ENCODE peak calls at places on chromosomes 4 and X, in five cellular contexts. One of them, this sample, is unnamed.

GRCh38 chr4:52799813-52800212 is 48.6 kb upstream of the ERVMER34-1 start:
- DNase-seq in tibial artery: no peak
- DNase-seq in PC-3: no peak
- DNase-seq in spleen: no peak
- DNase-seq in Panc1: no peak
- DNase-seq in this sample: no peak

GRCh38 chrX:8981742-8982141 is 52.2 kb downstream of the FAM9B start:
- DNase-seq in spleen: no peak
- DNase-seq in PC-3: no peak
- DNase-seq in Panc1: no peak
- DNase-seq in tibial artery: no peak
- DNase-seq in this sample: no peak

GRCh38 chrX:140343226-140343873 is 161.5 kb downstream of the SOX3 start:
- DNase-seq in PC-3: peak; percentile 37
- DNase-seq in Panc1: peak; percentile 41
- DNase-seq in spleen: no peak
- DNase-seq in tibial artery: no peak
- DNase-seq in this sample: no peak

GRCh38 chrX:121579016-121579760 is 531.8 kb downstream of the GLUD2 start:
- DNase-seq in Panc1: peak; percentile 1
- DNase-seq in PC-3: peak; percentile 57
- DNase-seq in spleen: no peak
- DNase-seq in tibial artery: no peak
- DNase-seq in this sample: no peak

GRCh38 chr4:184397516-184398163 is 76.7 kb downstream of the IRF2 start:
- DNase-seq in spleen: no peak
- DNase-seq in PC-3: no peak
- DNase-seq in tibial artery: no peak
- DNase-seq in Panc1: no peak
- DNase-seq in this sample: no peak

GRCh38 chrX:57528670-57529255 is 63.0 kb upstream of the ZXDB start:
- DNase-seq in Panc1: peak; percentile 2
- DNase-seq in spleen: no peak
- DNase-seq in PC-3: peak; percentile 56
- DNase-seq in tibial artery: no peak
- DNase-seq in this sample: no peak

GRCh38 chr4:80393246-80393969 is 57.9 kb downstream of the CFAP299 start:
- DNase-seq in Panc1: no peak
- DNase-seq in tibial artery: no peak
- DNase-seq in spleen: no peak
- DNase-seq in PC-3: peak; percentile 74
- DNase-seq in this sample: no peak

GRCh38 chr4:118682928-118683327 is 2.3 kb upstream of the METTL14 start:
- DNase-seq in tibial artery: no peak
- DNase-seq in Panc1: no peak
- DNase-seq in spleen: no peak
- DNase-seq in PC-3: peak; percentile 45
- DNase-seq in this sample: no peak

GRCh38 chr4:13528823-13529129 is 15.5 kb downstream of the NKX3-2 start:
- DNase-seq in Panc1: no peak
- DNase-seq in PC-3: no peak
- DNase-seq in spleen: no peak
- DNase-seq in tibial artery: no peak
- DNase-seq in this sample: no peak

GRCh38 chrX:112997991-112998390 is 157.4 kb upstream of the AMOT start:
- DNase-seq in tibial artery: no peak
- DNase-seq in spleen: no peak
- DNase-seq in PC-3: no peak
- DNase-seq in Panc1: no peak
- DNase-seq in this sample: no peak

GRCh38 chrX:142663330-142664095 is 362.2 kb upstream of the SPANXN4 start:
- DNase-seq in Panc1: no peak
- DNase-seq in spleen: no peak
- DNase-seq in PC-3: no peak
- DNase-seq in tibial artery: no peak
- DNase-seq in this sample: peak; percentile 70

GRCh38 chrX:12965390-12965940 is 9.4 kb upstream of the TMSB4X start:
- DNase-seq in tibial artery: no peak
- DNase-seq in spleen: no peak
- DNase-seq in Panc1: no peak
- DNase-seq in PC-3: no peak
- DNase-seq in this sample: no peak

GRCh38 chr4:143699331-143700059 is 980 bp downstream of the FREM3 start:
- DNase-seq in spleen: peak; percentile 63
- DNase-seq in tibial artery: no peak
- DNase-seq in Panc1: no peak
- DNase-seq in PC-3: no peak
- DNase-seq in this sample: no peak

GRCh38 chrX:86946569-86946968 is 571.0 kb upstream of the KLHL4 start:
- DNase-seq in tibial artery: no peak
- DNase-seq in PC-3: peak; percentile 43
- DNase-seq in spleen: no peak
- DNase-seq in Panc1: peak; percentile 7
- DNase-seq in this sample: no peak

GRCh38 chr4:57162499-57163019 is 52.4 kb upstream of the IGFBP7 start:
- DNase-seq in Panc1: no peak
- DNase-seq in tibial artery: no peak
- DNase-seq in spleen: no peak
- DNase-seq in PC-3: peak; percentile 29
- DNase-seq in this sample: no peak

GRCh38 chr4:123705419-123705818 is 308.8 kb downstream of the SPRY1 start:
- DNase-seq in tibial artery: no peak
- DNase-seq in spleen: no peak
- DNase-seq in PC-3: no peak
- DNase-seq in Panc1: no peak
- DNase-seq in this sample: no peak

GRCh38 chr4:184590196-184590595 is 59.1 kb downstream of the CASP3 start:
- DNase-seq in Panc1: no peak
- DNase-seq in tibial artery: no peak
- DNase-seq in PC-3: no peak
- DNase-seq in spleen: no peak
- DNase-seq in this sample: no peak

GRCh38 chr4:6474053-6474568 is 1.7 kb upstream of the PPP2R2C start:
- DNase-seq in spleen: peak; percentile 38
- DNase-seq in Panc1: no peak
- DNase-seq in tibial artery: no peak
- DNase-seq in PC-3: no peak
- DNase-seq in this sample: no peak

GRCh38 chr4:10203851-10204250 is 87.3 kb upstream of the WDR1 start:
- DNase-seq in tibial artery: no peak
- DNase-seq in PC-3: no peak
- DNase-seq in spleen: no peak
- DNase-seq in Panc1: no peak
- DNase-seq in this sample: no peak

GRCh38 chrX:50635811-50636365 is 165.3 kb upstream of the DGKK start:
- DNase-seq in spleen: no peak
- DNase-seq in tibial artery: no peak
- DNase-seq in PC-3: no peak
- DNase-seq in Panc1: no peak
- DNase-seq in this sample: no peak

GRCh38 chrX:18288716-18289115 is 65.8 kb downstream of the SCML2 start:
- DNase-seq in tibial artery: no peak
- DNase-seq in PC-3: no peak
- DNase-seq in spleen: no peak
- DNase-seq in Panc1: no peak
- DNase-seq in this sample: no peak

GRCh38 chr4:28444886-28445496 is 1584.3 kb downstream of the STIM2 start:
- DNase-seq in PC-3: peak; percentile 30
- DNase-seq in spleen: no peak
- DNase-seq in Panc1: no peak
- DNase-seq in tibial artery: no peak
- DNase-seq in this sample: no peak

GRCh38 chrX:13876652-13877051 is 59.8 kb upstream of the GPM6B start:
- DNase-seq in PC-3: peak; percentile 32
- DNase-seq in spleen: no peak
- DNase-seq in tibial artery: no peak
- DNase-seq in Panc1: no peak
- DNase-seq in this sample: no peak

GRCh38 chr4:169311643-169312365 is 41.0 kb upstream of the SH3RF1 start:
- DNase-seq in Panc1: no peak
- DNase-seq in tibial artery: no peak
- DNase-seq in spleen: no peak
- DNase-seq in PC-3: peak; percentile 53
- DNase-seq in this sample: no peak

GRCh38 chrX:16771483-16772398 is 14.5 kb upstream of the TXLNG start:
- DNase-seq in spleen: no peak
- DNase-seq in PC-3: peak; percentile 75
- DNase-seq in tibial artery: no peak
- DNase-seq in Panc1: peak; percentile 20
- DNase-seq in this sample: peak; percentile 78

GRCh38 chr4:81627617-81628016 is 155.9 kb upstream of the RASGEF1B start:
- DNase-seq in tibial artery: no peak
- DNase-seq in PC-3: no peak
- DNase-seq in spleen: no peak
- DNase-seq in Panc1: no peak
- DNase-seq in this sample: no peak

GRCh38 chr4:37909690-37910486 is 19.0 kb downstream of the TBC1D1 start:
- DNase-seq in spleen: no peak
- DNase-seq in Panc1: no peak
- DNase-seq in PC-3: no peak
- DNase-seq in tibial artery: no peak
- DNase-seq in this sample: no peak

GRCh38 chrX:53440631-53441517 is 6.7 kb upstream of the HSD17B10 start:
- DNase-seq in PC-3: peak; percentile 72
- DNase-seq in spleen: peak; percentile 82
- DNase-seq in Panc1: no peak
- DNase-seq in tibial artery: peak; percentile 86
- DNase-seq in this sample: peak; percentile 84

GRCh38 chr4:45280121-45280520 is 553.8 kb upstream of the GNPDA2 start:
- DNase-seq in PC-3: no peak
- DNase-seq in spleen: no peak
- DNase-seq in Panc1: no peak
- DNase-seq in tibial artery: no peak
- DNase-seq in this sample: no peak

GRCh38 chr4:138696771-138697170 is 318.8 kb upstream of the NOCT start:
- DNase-seq in spleen: no peak
- DNase-seq in tibial artery: no peak
- DNase-seq in PC-3: no peak
- DNase-seq in Panc1: no peak
- DNase-seq in this sample: no peak

GRCh38 chrX:110015027-110015426 is 12.1 kb downstream of the TMEM164 start:
- DNase-seq in spleen: no peak
- DNase-seq in tibial artery: no peak
- DNase-seq in PC-3: no peak
- DNase-seq in Panc1: no peak
- DNase-seq in this sample: no peak
- H3K4me1 ChIP-seq in spleen: no peaks in the 10 kb centered on the region
- H3K4me1 ChIP-seq in tibial artery: no peaks in the 10 kb centered on the region
- H3K4me1 ChIP-seq in PC-3: peaks cover 12% of the 10 kb centered on the region
- H3K4me1 ChIP-seq in Panc1: no peaks in the 10 kb centered on the region
- H3K4me1 ChIP-seq in this sample: no peaks in the 10 kb centered on the region

GRCh38 chr4:113633467-113633866 is 128.1 kb downstream of the CAMK2D start:
- DNase-seq in Panc1: no peak
- DNase-seq in tibial artery: no peak
- DNase-seq in spleen: no peak
- DNase-seq in PC-3: no peak
- DNase-seq in this sample: no peak

GRCh38 chr4:113623274-113623894 is 138.2 kb downstream of the CAMK2D start:
- DNase-seq in Panc1: no peak
- DNase-seq in PC-3: no peak
- DNase-seq in tibial artery: no peak
- DNase-seq in spleen: no peak
- DNase-seq in this sample: no peak

GRCh38 chr4:113625902-113626301 is 135.6 kb downstream of the CAMK2D start:
- DNase-seq in Panc1: no peak
- DNase-seq in PC-3: no peak
- DNase-seq in tibial artery: no peak
- DNase-seq in spleen: no peak
- DNase-seq in this sample: no peak

GRCh38 chr4:113627321-113627720 is 134.2 kb downstream of the CAMK2D start:
- DNase-seq in spleen: no peak
- DNase-seq in Panc1: no peak
- DNase-seq in tibial artery: no peak
- DNase-seq in PC-3: no peak
- DNase-seq in this sample: no peak

DNA sequence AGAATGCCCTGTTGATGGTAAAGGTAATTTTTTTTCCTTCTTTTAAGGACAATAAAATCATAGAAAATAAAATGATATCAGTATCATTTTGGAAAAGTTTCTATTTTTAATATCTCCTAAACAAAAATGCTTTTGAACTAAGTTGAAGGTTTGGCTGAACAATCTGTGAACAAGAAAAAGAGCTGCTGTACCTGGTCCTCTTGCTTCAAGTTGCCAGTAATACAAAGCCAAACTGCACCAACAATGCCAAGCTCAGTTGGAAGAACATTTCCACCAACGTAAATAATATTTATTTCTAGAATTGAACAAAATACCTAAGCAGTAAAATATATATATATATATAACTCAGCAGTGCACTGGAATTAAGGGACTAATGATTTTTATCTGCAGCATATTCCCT is 132.8 kb downstream of the CAMK2D start:
- DNase-seq in tibial artery: no peak
- DNase-seq in PC-3: no peak
- DNase-seq in Panc1: no peak
- DNase-seq in spleen: no peak
- DNase-seq in this sample: no peak
- H3K4me1 ChIP-seq in tibial artery: no peaks in the 10 kb centered on the region
- H3K4me1 ChIP-seq in PC-3: no peaks in the 10 kb centered on the region
- H3K4me1 ChIP-seq in Panc1: peaks cover 3% of the 10 kb centered on the region
- H3K4me1 ChIP-seq in spleen: no peaks in the 10 kb centered on the region
- H3K4me1 ChIP-seq in this sample: no peaks in the 10 kb centered on the region

DNA sequence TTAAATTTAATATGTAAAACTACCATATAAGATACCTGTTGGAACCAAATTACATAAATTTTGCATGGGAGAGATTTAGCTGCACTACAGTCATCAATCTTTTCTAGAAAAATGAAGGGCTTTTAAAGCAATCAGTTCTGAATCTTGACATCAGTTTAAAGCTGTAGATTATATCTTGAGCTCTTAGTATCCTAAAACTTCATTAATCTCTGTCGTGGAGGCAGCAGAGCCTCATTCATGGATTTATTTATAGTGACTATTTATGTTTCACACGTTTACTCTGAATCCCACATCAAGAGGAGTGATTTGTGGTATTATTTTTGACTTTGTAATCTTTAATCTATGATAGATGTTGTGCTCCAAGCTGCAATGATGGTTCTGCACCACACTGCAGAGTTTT is 175.9 kb downstream of the PDGFC start:
- DNase-seq in PC-3: no peak
- DNase-seq in Panc1: no peak
- DNase-seq in tibial artery: no peak
- DNase-seq in spleen: no peak
- DNase-seq in this sample: no peak
- H3K4me1 ChIP-seq in PC-3: peaks cover 65% of the 10 kb centered on the region
- H3K4me1 ChIP-seq in Panc1: no peaks in the 10 kb centered on the region
- H3K4me1 ChIP-seq in tibial artery: peaks cover 3% of the 10 kb centered on the region
- H3K4me1 ChIP-seq in spleen: no peaks in the 10 kb centered on the region
- H3K4me1 ChIP-seq in this sample: no peaks in the 10 kb centered on the region

DNA sequence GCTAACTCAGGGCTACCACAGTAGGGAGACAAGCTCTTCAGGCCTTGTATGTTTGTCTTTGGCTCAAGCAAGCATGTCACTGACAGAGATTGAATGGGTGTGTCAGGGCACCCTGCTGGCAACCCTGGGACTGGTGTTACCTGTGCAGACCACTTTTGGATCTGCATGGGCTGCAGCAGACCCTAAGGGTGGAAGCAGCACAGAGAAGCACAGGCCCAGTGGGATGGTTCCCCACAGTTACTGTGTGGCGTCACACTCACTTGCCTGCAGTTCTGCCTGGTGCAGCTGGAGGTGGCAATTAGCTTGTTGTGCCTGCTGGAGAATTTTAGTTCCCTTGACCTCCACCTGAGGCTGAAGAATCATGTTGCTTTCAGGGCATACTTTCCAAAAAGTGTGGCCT is 46.0 kb downstream of the ZNF185 start:
- DNase-seq in PC-3: no peak
- DNase-seq in Panc1: no peak
- DNase-seq in spleen: peak; percentile 51
- DNase-seq in tibial artery: no peak
- DNase-seq in this sample: no peak
- H3K4me1 ChIP-seq in PC-3: no peaks in the 10 kb centered on the region
- H3K4me1 ChIP-seq in Panc1: peaks cover 10% of the 10 kb centered on the region
- H3K4me1 ChIP-seq in spleen: peaks cover 9% of the 10 kb centered on the region
- H3K4me1 ChIP-seq in tibial artery: no peaks in the 10 kb centered on the region
- H3K4me1 ChIP-seq in this sample: no peaks in the 10 kb centered on the region

This sample was measured in Peyer's patch.